ENCODE peak calls at places on chromosomes 2 and 18, in eight cellular contexts. G, H, O, A, U, Q, D and F are unnamed samples.

GRCh38 chr18:74652392-74652988 is 54.8 kb downstream of the ZNF407 start:
- DNase-seq in G (peak), H (no peak), A (peak), Q (peak), O (no peak), D (no peak), U (no peak), F (no peak)

GRCh38 chr2:230974096-230974913 is 21.6 kb upstream of the SPATA3 start:
- DNase-seq in H (peak), O (no peak), Q (no peak), U (no peak), G (no peak), D (no peak), A (peak), F (no peak)

GRCh38 chr2:27509326-27509725 is 12.7 kb downstream of the GCKR start:
- DNase-seq in U (no peak), A (no peak), G (no peak), D (no peak), H (no peak), Q (no peak), O (no peak), F (no peak)

GRCh38 chr2:165627463-165627862 is 158.0 kb downstream of the CSRNP3 start:
- DNase-seq in H (no peak), D (no peak), U (no peak), G (no peak), A (no peak), Q (no peak), O (no peak), F (no peak)

GRCh38 chr18:46360841-46361240 is 256.7 kb downstream of the HAUS1 start:
- DNase-seq in A (no peak), G (no peak), H (no peak), O (no peak), U (no peak), D (no peak), Q (no peak), F (no peak)

GRCh38 chr2:25709349-25709748 is 36.0 kb upstream of the DTNB start:
- DNase-seq in Q (no peak), H (no peak), A (no peak), U (no peak), O (no peak), D (no peak), G (no peak), F (no peak)

GRCh38 chr2:98907966-98908905 is 27.8 kb downstream of the CRACDL start:
- DNase-seq in D (no peak), Q (no peak), U (no peak), H (no peak), A (no peak), G (no peak), O (no peak), F (peak)

GRCh38 chr2:156339110-156339847 is 6.8 kb upstream of the NR4A2 start:
- DNase-seq in U (no peak), D (peak), O (no peak), A (no peak), H (peak), G (no peak), Q (no peak), F (no peak)

GRCh38 chr2:99928472-99929053 is 213.8 kb downstream of the AFF3 start:
- DNase-seq in G (no peak), D (no peak), U (no peak), A (peak), Q (no peak), O (no peak), H (no peak), F (no peak)

GRCh38 chr18:42287047-42287446 is 332.0 kb downstream of the PIK3C3 start:
- DNase-seq in U (no peak), G (no peak), O (no peak), H (no peak), D (no peak), Q (no peak), A (no peak), F (no peak)

GRCh38 chr18:77131652-77132368 is 773 bp downstream of the MBP start:
- DNase-seq in O (peak), U (peak), D (peak), Q (peak), H (peak), A (peak), G (no peak), F (peak)

GRCh38 chr2:13923823-13924222 is 708.7 kb upstream of the LRATD1 start:
- DNase-seq in O (no peak), G (no peak), Q (no peak), A (no peak), D (no peak), U (no peak), H (no peak), F (no peak)

GRCh38 chr18:24683965-24684364 is 223.5 kb downstream of the HRH4 start:
- DNase-seq in H (no peak), U (no peak), D (no peak), G (no peak), O (no peak), Q (no peak), A (peak), F (no peak)

GRCh38 chr2:186575302-186575701 is 14.6 kb upstream of the ITGAV start:
- DNase-seq in G (peak), H (no peak), D (peak), U (peak), A (peak), Q (peak), O (peak), F (no peak)

GRCh38 chr18:14577971-14578370 is 34.6 kb upstream of the POTEC start:
- DNase-seq in G (no peak), A (no peak), D (no peak), U (no peak), Q (no peak), H (no peak), O (no peak), F (no peak)

GRCh38 chr2:219017166-219017931 is 24.0 kb downstream of the CFAP65 start:
- DNase-seq in H (no peak), A (no peak), Q (no peak), O (no peak), U (no peak), G (no peak), D (no peak), F (peak)

GRCh38 chr2:238820909-238821308 is 27.0 kb upstream of the TWIST2 start:
- DNase-seq in H (no peak), O (no peak), D (no peak), Q (no peak), G (no peak), U (peak), A (no peak), F (no peak)

GRCh38 chr2:47767497-47767844 is 15.5 kb upstream of the MSH6 start:
- DNase-seq in U (no peak), Q (no peak), A (no peak), H (no peak), O (no peak), G (no peak), D (no peak), F (no peak)

GRCh38 chr18:59140287-59140885 is 702 bp downstream of the SEC11C start:
- DNase-seq in A (no peak), H (peak), Q (no peak), G (peak), U (no peak), O (no peak), D (peak), F (no peak)

GRCh38 chr2:1815053-1815452 is 70.7 kb upstream of the PXDN start:
- DNase-seq in U (no peak), D (no peak), A (no peak), G (no peak), H (no peak), Q (no peak), O (no peak), F (no peak)

GRCh38 chr2:240662681-240663080 is 20.0 kb downstream of the AQP12B start:
- DNase-seq in Q (no peak), D (no peak), U (no peak), G (no peak), A (no peak), H (no peak), O (no peak), F (no peak)

GRCh38 chr2:238295144-238296112 is 7.0 kb upstream of the PER2 start:
- DNase-seq in G (no peak), Q (no peak), O (no peak), D (no peak), A (no peak), U (no peak), H (no peak), F (peak)

GRCh38 chr2:63424329-63425078 is 163.8 kb downstream of the WDPCP start:
- DNase-seq in O (no peak), A (peak), Q (no peak), H (no peak), U (no peak), G (peak), D (peak), F (no peak)

GRCh38 chr2:143697744-143698143 is 568.5 kb downstream of the ARHGAP15 start:
- DNase-seq in U (no peak), H (no peak), Q (no peak), A (no peak), O (no peak), G (no peak), D (no peak), F (no peak)

GRCh38 chr2:148020036-148020357 is 540 bp downstream of the ORC4 start:
- DNase-seq in Q (peak), H (no peak), O (no peak), D (no peak), A (peak), G (no peak), U (no peak), F (no peak)

GRCh38 chr2:141994066-141994465 is 136.8 kb downstream of the LRP1B start:
- DNase-seq in Q (no peak), A (no peak), G (no peak), O (no peak), H (no peak), D (no peak), U (no peak), F (no peak)

GRCh38 chr2:197266477-197266876 is 44.1 kb downstream of the ANKRD44 start:
- DNase-seq in H (no peak), A (no peak), O (no peak), D (no peak), G (no peak), U (no peak), Q (no peak), F (no peak)

GRCh38 chr2:242010567-242011513 is 141.3 kb downstream of the RTP5 start:
- DNase-seq in Q (no peak), D (no peak), H (peak), A (peak), U (no peak), O (no peak), G (no peak), F (peak)

GRCh38 chr2:73214120-73215035 is at the start of gene SMYD5:
- DNase-seq in H (peak), A (peak), Q (peak), U (peak), O (peak), G (peak), D (peak), F (peak)

GRCh38 chr2:72937356-72937669 is 20.0 kb downstream of the EMX1 start:
- DNase-seq in Q (no peak), H (no peak), O (no peak), U (no peak), D (no peak), G (no peak), A (no peak), F (no peak)

GRCh38 chr2:160666019-160666676 is 172.5 kb upstream of the RBMS1 start:
- DNase-seq in H (no peak), D (peak), Q (no peak), A (peak), G (peak), O (no peak), U (peak), F (no peak)

GRCh38 chr2:44275915-44276279 is 617 bp downstream of the SLC3A1 start:
- DNase-seq in U (no peak), D (no peak), Q (no peak), A (no peak), H (no peak), O (no peak), G (no peak), F (no peak)

GRCh38 chr18:76459687-76460350 is 35.2 kb downstream of the ZNF516 start:
- DNase-seq in H (no peak), A (no peak), O (peak), Q (no peak), G (peak), D (peak), U (peak), F (no peak)

GRCh38 chr18:51988277-51988676 is 351.7 kb upstream of the DCC start:
- DNase-seq in H (no peak), D (no peak), O (no peak), G (no peak), U (no peak), Q (no peak), A (no peak), F (no peak)

GRCh38 chr2:189696223-189696622 is 21.8 kb downstream of the ANKAR start:
- DNase-seq in O (no peak), G (no peak), D (no peak), U (no peak), A (no peak), Q (no peak), H (no peak), F (no peak)

GRCh38 chr2:189700681-189701080 is 26.2 kb downstream of the ANKAR start:
- DNase-seq in U (no peak), O (no peak), H (no peak), Q (no peak), D (no peak), G (no peak), A (no peak), F (no peak)

GRCh38 chr2:189698020-189698887 is 23.8 kb downstream of the ANKAR start:
- DNase-seq in A (peak), O (peak), G (peak), Q (peak), H (peak), U (peak), D (peak), F (no peak)

GRCh38 chr2:189702071-189702470 is 27.6 kb downstream of the ANKAR start:
- DNase-seq in A (peak), U (no peak), O (no peak), G (no peak), H (no peak), D (no peak), Q (no peak), F (no peak)
- TF ChIP-seq CTCF in A (peak), U (no peak), O (no peak), G (no peak), H (no peak), D (no peak), Q (no peak), F (no peak)

GRCh38 chr18:3119401-3120323 is 100.1 kb downstream of the MYOM1 start:
- DNase-seq in H (peak), O (no peak), A (peak), U (no peak), D (peak), Q (no peak), G (no peak), F (no peak)

GRCh38 chr18:3120356-3120755 is 99.4 kb downstream of the MYOM1 start:
- DNase-seq in D (no peak), H (no peak), Q (no peak), O (no peak), U (no peak), G (no peak), A (no peak), F (no peak)

GRCh38 chr18:3115430-3116025 is 102.6 kb upstream of the LPIN2 start:
- DNase-seq in A (no peak), U (no peak), G (no peak), D (no peak), Q (no peak), O (no peak), H (no peak), F (no peak)

GRCh38 chr18:3118195-3119010 is 101.4 kb downstream of the MYOM1 start:
- DNase-seq in A (no peak), G (no peak), H (no peak), U (no peak), O (no peak), D (peak), Q (no peak), F (no peak)

DNA sequence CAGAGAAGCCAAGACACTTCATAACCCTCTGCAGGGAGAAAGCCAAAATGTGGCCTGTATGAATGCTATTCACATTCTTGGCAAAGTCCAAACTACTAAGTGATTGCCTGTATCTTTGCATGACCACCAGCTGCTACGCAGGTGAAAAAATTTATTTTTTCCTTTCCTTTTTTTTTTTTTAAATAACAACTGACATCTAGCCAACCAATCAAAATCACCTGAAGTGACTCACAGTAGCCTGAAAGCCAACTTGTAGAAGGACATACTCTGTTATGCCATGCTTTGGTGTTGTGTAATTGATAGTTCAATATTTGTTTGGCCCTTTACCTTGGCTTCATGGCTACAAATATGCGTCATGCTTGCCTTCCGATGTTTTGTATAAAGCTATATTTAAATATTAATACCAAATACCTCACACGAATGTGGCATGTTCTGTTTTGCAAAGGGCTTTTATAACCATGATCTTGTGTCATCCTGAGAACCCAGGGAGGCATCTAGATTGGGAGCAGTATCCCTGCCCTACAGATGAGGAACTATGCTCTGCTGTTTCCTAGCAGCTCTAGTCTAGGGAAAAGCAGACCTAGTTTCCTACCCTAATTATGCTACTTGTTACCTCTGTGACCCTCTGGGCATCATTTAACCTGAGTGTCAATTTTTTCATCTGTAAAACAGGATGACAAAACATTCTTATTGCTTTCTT is 102.1 kb downstream of the MYOM1 start:
- DNase-seq in G (no peak), A (no peak), D (peak), O (no peak), H (no peak), Q (no peak), U (no peak), F (no peak)
- TF ChIP-seq POLR2A in G (no peak), A (no peak), D (peak), O (no peak), H (no peak), Q (no peak), U (no peak), F (no peak)

GRCh38 chr2:43075054-43075593 is 151.3 kb downstream of the ZFP36L2 start:
- DNase-seq in D (peak), O (peak), U (peak), G (no peak), Q (peak), A (no peak), H (peak), F (peak)
- TF ChIP-seq CTCF in D (no peak), O (no peak), U (no peak), G (no peak), Q (peak), A (no peak), H (no peak), F (no peak)

DNA sequence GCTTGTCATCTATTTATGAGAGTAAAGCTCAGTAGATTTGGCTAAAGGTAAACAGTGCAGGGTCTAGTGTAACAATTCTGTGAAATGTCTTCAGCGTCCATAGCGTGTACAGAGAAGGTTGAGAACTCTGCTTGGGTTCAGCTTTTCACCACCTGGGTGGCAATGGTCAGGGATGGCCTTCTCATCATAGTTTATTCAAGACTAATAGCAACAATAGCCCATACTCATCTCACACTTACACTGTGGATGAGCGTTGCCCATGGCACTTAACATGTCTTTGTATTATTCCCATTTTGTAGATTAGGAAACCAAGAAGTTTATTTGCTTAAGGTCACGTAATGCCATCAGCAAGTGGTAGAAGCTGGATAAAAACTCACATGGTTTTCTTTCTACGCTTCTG is 106.8 kb upstream of the RND3 start:
- DNase-seq in O (no peak), A (no peak), Q (no peak), G (no peak), U (no peak), D (no peak), H (no peak), F (no peak)
- TF ChIP-seq POLR2A in O (no peak), A (no peak), Q (no peak), G (no peak), U (no peak), D (no peak), H (no peak), F (no peak)

GRCh38 chr18:57973889-57974288 is 70.1 kb upstream of the NEDD4L start:
- DNase-seq in U (no peak), O (no peak), Q (no peak), D (no peak), G (no peak), H (no peak), A (no peak), F (no peak)

GRCh38 chr18:57974585-57974984 is 69.4 kb upstream of the NEDD4L start:
- DNase-seq in U (no peak), Q (no peak), H (no peak), A (no peak), D (no peak), G (no peak), O (no peak), F (no peak)

GRCh38 chr18:57969824-57970223 is 74.2 kb upstream of the NEDD4L start:
- DNase-seq in O (no peak), U (no peak), D (no peak), Q (no peak), A (no peak), G (no peak), H (no peak), F (no peak)

GRCh38 chr18:57975805-57976204 is 68.2 kb upstream of the NEDD4L start:
- DNase-seq in O (no peak), A (no peak), U (no peak), D (no peak), H (no peak), G (no peak), Q (no peak), F (no peak)

GRCh38 chr18:57970356-57971095 is 73.5 kb upstream of the NEDD4L start:
- DNase-seq in Q (no peak), G (peak), D (no peak), H (no peak), A (peak), U (no peak), O (no peak), F (no peak)
- TF ChIP-seq CTCF in Q (no peak), G (peak), D (no peak), H (peak), A (peak), U (no peak), O (no peak), F (no peak)

DNA sequence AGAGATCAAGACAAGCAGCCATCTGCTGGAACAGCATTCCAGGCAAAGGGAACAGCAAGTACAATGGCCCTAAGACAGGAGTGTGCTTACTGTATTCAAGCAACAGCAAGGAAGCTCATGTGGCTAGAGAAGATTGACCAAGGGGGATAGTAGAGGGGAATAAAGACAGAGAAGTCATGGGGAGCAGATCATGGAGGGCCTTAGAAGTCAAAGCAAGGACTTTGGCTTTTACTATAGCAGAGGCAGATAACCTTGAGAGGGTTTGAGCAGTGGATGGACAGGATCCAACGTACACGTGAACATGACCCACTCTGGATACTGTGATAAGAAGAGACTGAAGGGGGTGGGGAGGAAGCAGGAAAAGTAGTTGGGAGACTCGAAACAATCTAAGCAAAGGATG is 26.9 kb downstream of the SP5 start:
- DNase-seq in G (no peak), Q (no peak), A (no peak), U (no peak), H (no peak), D (no peak), O (no peak), F (no peak)
- TF ChIP-seq POLR2A in G (no peak), Q (no peak), A (no peak), U (no peak), H (no peak), D (no peak), O (no peak), F (no peak)

GRCh38 chr2:191013876-191014652 is at the start of gene STAT1:
- DNase-seq in G (peak), U (peak), Q (peak), H (peak), A (peak), D (peak), O (peak), F (peak)
- TF ChIP-seq CTCF in G (no peak), U (peak), Q (peak), H (peak), A (no peak), D (no peak), O (no peak), F (peak)